ENCODE peak calls at places on chromosomes 6 and 20, in ten cellular contexts. One of them, this sample, is unnamed.
A peak's percentile ranks its signal among the peaks of the same experiment; 100 is the strongest.

GRCh38 chr6:136784910-136785746 is 7.1 kb downstream of the MAP3K5 start:
- DNase-seq in Panc1: no peak
- DNase-seq in dorsolateral prefrontal cortex: no peak
- DNase-seq in GM20000: no peak
- DNase-seq in HFFc6: no peak
- DNase-seq in left lung: peak; percentile 83
- DNase-seq in tibial artery: peak; percentile 70
- DNase-seq in GM13976: no peak
- DNase-seq in ovary: peak; percentile 66
- DNase-seq in fibroblast of lung: peak; percentile 31
- DNase-seq in this sample: no peak

GRCh38 chr6:31401403-31401802 is 2.0 kb upstream of the MICA start:
- DNase-seq in Panc1: no peak
- DNase-seq in tibial artery: peak; percentile 51
- DNase-seq in GM13976: no peak
- DNase-seq in left lung: peak; percentile 66
- DNase-seq in fibroblast of lung: peak; percentile 76
- DNase-seq in HFFc6: peak; percentile 89
- DNase-seq in GM20000: no peak
- DNase-seq in ovary: peak; percentile 51
- DNase-seq in dorsolateral prefrontal cortex: no peak
- DNase-seq in this sample: no peak

GRCh38 chr6:132209351-132209750 is 191.9 kb downstream of the MOXD1 start:
- DNase-seq in tibial artery: no peak
- DNase-seq in fibroblast of lung: no peak
- DNase-seq in Panc1: no peak
- DNase-seq in HFFc6: peak; percentile 76
- DNase-seq in GM13976: no peak
- DNase-seq in GM20000: no peak
- DNase-seq in dorsolateral prefrontal cortex: no peak
- DNase-seq in ovary: no peak
- DNase-seq in left lung: no peak
- DNase-seq in this sample: no peak

GRCh38 chr6:127466416-127466815 is 7.2 kb upstream of the KIAA0408 start:
- DNase-seq in fibroblast of lung: no peak
- DNase-seq in ovary: no peak
- DNase-seq in Panc1: no peak
- DNase-seq in left lung: no peak
- DNase-seq in tibial artery: no peak
- DNase-seq in GM13976: no peak
- DNase-seq in HFFc6: no peak
- DNase-seq in GM20000: no peak
- DNase-seq in dorsolateral prefrontal cortex: no peak
- DNase-seq in this sample: no peak

GRCh38 chr6:90896165-90896549 is 309.3 kb upstream of the MAP3K7 start:
- DNase-seq in ovary: no peak
- DNase-seq in tibial artery: no peak
- DNase-seq in GM13976: no peak
- DNase-seq in fibroblast of lung: no peak
- DNase-seq in HFFc6: no peak
- DNase-seq in left lung: no peak
- DNase-seq in GM20000: no peak
- DNase-seq in dorsolateral prefrontal cortex: no peak
- DNase-seq in Panc1: no peak
- DNase-seq in this sample: no peak

GRCh38 chr6:31701666-31702420 is 1.3 kb downstream of the ABHD16A start:
- DNase-seq in tibial artery: no peak
- DNase-seq in fibroblast of lung: peak; percentile 51
- DNase-seq in ovary: peak; percentile 33
- DNase-seq in HFFc6: no peak
- DNase-seq in dorsolateral prefrontal cortex: no peak
- DNase-seq in GM13976: no peak
- DNase-seq in left lung: no peak
- DNase-seq in Panc1: no peak
- DNase-seq in GM20000: no peak
- DNase-seq in this sample: no peak

GRCh38 chr6:90885611-90886056 is 298.8 kb upstream of the MAP3K7 start:
- DNase-seq in Panc1: no peak
- DNase-seq in fibroblast of lung: no peak
- DNase-seq in GM13976: no peak
- DNase-seq in ovary: no peak
- DNase-seq in HFFc6: no peak
- DNase-seq in GM20000: no peak
- DNase-seq in left lung: no peak
- DNase-seq in dorsolateral prefrontal cortex: no peak
- DNase-seq in tibial artery: no peak
- DNase-seq in this sample: no peak

GRCh38 chr6:1720620-1721322 is 111.1 kb downstream of the FOXC1 start:
- DNase-seq in GM13976: no peak
- DNase-seq in fibroblast of lung: no peak
- DNase-seq in HFFc6: no peak
- DNase-seq in left lung: no peak
- DNase-seq in GM20000: no peak
- DNase-seq in ovary: no peak
- DNase-seq in Panc1: no peak
- DNase-seq in tibial artery: no peak
- DNase-seq in dorsolateral prefrontal cortex: no peak
- DNase-seq in this sample: no peak

GRCh38 chr6:152089992-152090391 is 282.5 kb downstream of the ESR1 start:
- DNase-seq in tibial artery: peak; percentile 70
- DNase-seq in GM20000: no peak
- DNase-seq in left lung: no peak
- DNase-seq in fibroblast of lung: peak; percentile 52
- DNase-seq in Panc1: no peak
- DNase-seq in HFFc6: peak; percentile 76
- DNase-seq in GM13976: no peak
- DNase-seq in dorsolateral prefrontal cortex: no peak
- DNase-seq in ovary: no peak
- DNase-seq in this sample: no peak

GRCh38 chr6:2209226-2209809 is 36.1 kb downstream of the GMDS start:
- DNase-seq in GM13976: peak; percentile 40
- DNase-seq in HFFc6: no peak
- DNase-seq in ovary: no peak
- DNase-seq in GM20000: peak; percentile 65
- DNase-seq in tibial artery: no peak
- DNase-seq in left lung: no peak
- DNase-seq in fibroblast of lung: peak; percentile 37
- DNase-seq in dorsolateral prefrontal cortex: no peak
- DNase-seq in Panc1: peak; percentile 59
- DNase-seq in this sample: no peak

GRCh38 chr6:151161363-151161762 is 78.4 kb upstream of the AKAP12 start:
- DNase-seq in fibroblast of lung: no peak
- DNase-seq in GM13976: no peak
- DNase-seq in HFFc6: no peak
- DNase-seq in tibial artery: no peak
- DNase-seq in dorsolateral prefrontal cortex: no peak
- DNase-seq in GM20000: no peak
- DNase-seq in Panc1: no peak
- DNase-seq in left lung: no peak
- DNase-seq in ovary: no peak
- DNase-seq in this sample: no peak

GRCh38 chr6:139882977-139883728 is 508.7 kb upstream of the CITED2 start:
- DNase-seq in HFFc6: peak; percentile 28
- DNase-seq in left lung: no peak
- DNase-seq in dorsolateral prefrontal cortex: no peak
- DNase-seq in ovary: no peak
- DNase-seq in tibial artery: no peak
- DNase-seq in GM20000: no peak
- DNase-seq in GM13976: no peak
- DNase-seq in fibroblast of lung: peak; percentile 40
- DNase-seq in Panc1: no peak
- DNase-seq in this sample: no peak

GRCh38 chr6:21263531-21264287 is 329.8 kb upstream of the SOX4 start:
- DNase-seq in dorsolateral prefrontal cortex: no peak
- DNase-seq in left lung: no peak
- DNase-seq in fibroblast of lung: peak; percentile 19
- DNase-seq in ovary: no peak
- DNase-seq in HFFc6: no peak
- DNase-seq in GM13976: peak; percentile 67
- DNase-seq in tibial artery: no peak
- DNase-seq in GM20000: peak; percentile 61
- DNase-seq in Panc1: no peak
- DNase-seq in this sample: no peak

GRCh38 chr6:105573138-105573537 is 170.3 kb upstream of the PREP start:
- DNase-seq in GM13976: no peak
- DNase-seq in left lung: no peak
- DNase-seq in ovary: no peak
- DNase-seq in fibroblast of lung: no peak
- DNase-seq in tibial artery: no peak
- DNase-seq in Panc1: no peak
- DNase-seq in GM20000: no peak
- DNase-seq in dorsolateral prefrontal cortex: no peak
- DNase-seq in HFFc6: no peak
- DNase-seq in this sample: no peak

GRCh38 chr6:90484903-90485302 is 102.0 kb downstream of the MAP3K7 start:
- DNase-seq in HFFc6: no peak
- DNase-seq in left lung: no peak
- DNase-seq in fibroblast of lung: no peak
- DNase-seq in Panc1: no peak
- DNase-seq in GM13976: no peak
- DNase-seq in tibial artery: no peak
- DNase-seq in dorsolateral prefrontal cortex: peak; percentile 73
- DNase-seq in ovary: no peak
- DNase-seq in GM20000: no peak
- DNase-seq in this sample: no peak

GRCh38 chr20:44734938-44735337 is 10.7 kb upstream of the KCNK15 start:
- DNase-seq in fibroblast of lung: peak; percentile 46
- DNase-seq in left lung: no peak
- DNase-seq in GM13976: no peak
- DNase-seq in GM20000: no peak
- DNase-seq in Panc1: no peak
- DNase-seq in dorsolateral prefrontal cortex: no peak
- DNase-seq in tibial artery: no peak
- DNase-seq in ovary: no peak
- DNase-seq in HFFc6: peak; percentile 61
- DNase-seq in this sample: no peak

GRCh38 chr6:148273962-148274752 is 68.5 kb upstream of the SASH1 start:
- DNase-seq in tibial artery: no peak
- DNase-seq in GM13976: no peak
- DNase-seq in Panc1: no peak
- DNase-seq in fibroblast of lung: no peak
- DNase-seq in dorsolateral prefrontal cortex: no peak
- DNase-seq in HFFc6: no peak
- DNase-seq in GM20000: no peak
- DNase-seq in left lung: no peak
- DNase-seq in ovary: no peak
- DNase-seq in this sample: no peak
- TF ChIP-seq CTCF in tibial artery: no peak
- TF ChIP-seq CTCF in GM13976: no peak
- TF ChIP-seq CTCF in Panc1: no peak
- TF ChIP-seq CTCF in fibroblast of lung: no peak
- TF ChIP-seq CTCF in dorsolateral prefrontal cortex: no peak
- TF ChIP-seq CTCF in HFFc6: peak; percentile 14
- TF ChIP-seq CTCF in GM20000: no peak
- TF ChIP-seq CTCF in left lung: no peak
- TF ChIP-seq CTCF in ovary: no peak
- TF ChIP-seq CTCF in this sample: no peak

GRCh38 chr6:48994811-48995210 is 468.2 kb downstream of the MMUT start:
- DNase-seq in GM13976: no peak
- DNase-seq in GM20000: no peak
- DNase-seq in Panc1: no peak
- DNase-seq in left lung: no peak
- DNase-seq in tibial artery: no peak
- DNase-seq in ovary: no peak
- DNase-seq in HFFc6: no peak
- DNase-seq in dorsolateral prefrontal cortex: no peak
- DNase-seq in fibroblast of lung: no peak
- DNase-seq in this sample: no peak
- TF ChIP-seq CTCF in GM13976: no peak
- TF ChIP-seq CTCF in GM20000: no peak
- TF ChIP-seq CTCF in Panc1: no peak
- TF ChIP-seq CTCF in left lung: no peak
- TF ChIP-seq CTCF in tibial artery: no peak
- TF ChIP-seq CTCF in ovary: no peak
- TF ChIP-seq CTCF in HFFc6: no peak
- TF ChIP-seq CTCF in dorsolateral prefrontal cortex: no peak
- TF ChIP-seq CTCF in fibroblast of lung: no peak
- TF ChIP-seq CTCF in this sample: no peak

DNA sequence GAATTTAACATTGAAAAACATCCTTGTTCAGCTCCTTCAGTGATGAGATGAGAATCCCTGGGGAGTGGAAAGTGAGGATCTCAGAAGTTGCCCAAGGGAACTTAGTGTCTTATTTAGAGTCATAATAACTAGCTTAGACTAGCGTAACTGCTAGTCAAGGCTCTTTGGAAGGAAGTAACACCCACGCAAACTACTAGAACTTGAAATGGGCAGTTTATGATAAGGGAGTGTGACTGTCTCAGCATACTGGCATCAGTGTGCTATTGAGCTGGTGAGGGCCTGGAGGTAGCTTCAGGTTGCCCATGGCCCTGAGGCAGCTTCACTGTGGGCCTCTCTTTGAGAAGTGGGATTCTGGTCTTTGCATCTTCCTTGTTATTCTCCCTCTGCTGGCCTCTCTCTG is 40.1 kb downstream of the SLX4IP start:
- DNase-seq in GM13976: no peak
- DNase-seq in left lung: no peak
- DNase-seq in fibroblast of lung: no peak
- DNase-seq in tibial artery: no peak
- DNase-seq in dorsolateral prefrontal cortex: no peak
- DNase-seq in GM20000: no peak
- DNase-seq in HFFc6: no peak
- DNase-seq in Panc1: no peak
- DNase-seq in ovary: no peak
- DNase-seq in this sample: no peak
- TF ChIP-seq CTCF in GM13976: no peak
- TF ChIP-seq CTCF in left lung: no peak
- TF ChIP-seq CTCF in fibroblast of lung: no peak
- TF ChIP-seq CTCF in tibial artery: no peak
- TF ChIP-seq CTCF in dorsolateral prefrontal cortex: no peak
- TF ChIP-seq CTCF in GM20000: no peak
- TF ChIP-seq CTCF in HFFc6: no peak
- TF ChIP-seq CTCF in Panc1: no peak
- TF ChIP-seq CTCF in ovary: no peak
- TF ChIP-seq CTCF in this sample: no peak

DNA sequence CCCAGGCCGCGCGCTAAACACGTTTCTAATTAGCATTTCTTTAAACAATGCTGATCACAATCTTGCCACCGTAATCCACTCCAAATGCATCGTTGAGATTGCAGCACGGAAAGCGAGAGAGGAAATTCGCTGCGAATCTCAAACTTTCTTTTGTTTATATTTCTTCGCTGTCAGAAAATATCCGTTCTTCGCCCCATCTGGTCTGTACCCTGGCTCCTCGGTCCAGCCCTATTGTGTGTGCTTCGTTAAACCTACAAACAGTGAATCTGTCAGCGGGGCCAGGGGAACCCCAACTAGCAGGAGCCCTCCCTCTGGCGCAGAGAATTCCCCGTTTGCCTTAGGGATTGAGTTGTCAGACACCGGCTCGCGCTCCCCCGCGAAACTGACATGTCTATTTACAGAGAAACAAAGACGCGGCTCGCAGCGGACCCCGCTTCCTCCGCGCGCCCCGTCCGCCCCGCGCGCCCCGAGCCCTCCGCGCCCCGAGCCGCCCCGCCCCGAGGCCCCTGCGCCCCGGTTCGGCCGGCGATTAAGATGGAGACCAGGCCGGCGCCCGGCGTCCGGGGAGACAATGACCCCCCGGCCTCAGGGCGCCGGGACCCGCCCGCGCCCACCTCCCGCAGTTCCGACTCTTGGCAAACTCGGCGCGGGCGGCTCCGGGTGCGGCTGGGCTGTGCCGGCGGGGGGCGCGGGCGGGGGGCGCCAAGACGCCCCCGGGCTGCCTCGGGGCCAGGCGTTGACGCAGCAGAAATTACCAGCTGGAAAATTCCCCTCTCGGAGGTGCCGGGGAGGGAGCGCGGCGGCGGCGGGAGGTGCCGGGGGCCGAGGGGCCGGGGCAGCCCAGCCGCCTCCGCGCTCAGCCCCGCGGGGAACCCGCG is 882 bp downstream of the ZBTB46 start:
- DNase-seq in tibial artery: no peak
- DNase-seq in HFFc6: no peak
- DNase-seq in GM20000: peak; percentile 76
- DNase-seq in dorsolateral prefrontal cortex: no peak
- DNase-seq in Panc1: no peak
- DNase-seq in left lung: no peak
- DNase-seq in ovary: peak; percentile 66
- DNase-seq in fibroblast of lung: peak; percentile 31
- DNase-seq in GM13976: peak; percentile 75
- DNase-seq in this sample: no peak
- TF ChIP-seq CTCF in tibial artery: no peak
- TF ChIP-seq CTCF in HFFc6: no peak
- TF ChIP-seq CTCF in GM20000: no peak
- TF ChIP-seq CTCF in dorsolateral prefrontal cortex: no peak
- TF ChIP-seq CTCF in Panc1: no peak
- TF ChIP-seq CTCF in left lung: no peak
- TF ChIP-seq CTCF in ovary: no peak
- TF ChIP-seq CTCF in fibroblast of lung: no peak
- TF ChIP-seq CTCF in GM13976: no peak
- TF ChIP-seq CTCF in this sample: no peak

This sample was measured in natural killer cell.